ENCODE peak calls at places on chromosomes 11 and 22, in four cellular contexts. I is GM12878, K is H1, S is HCT116. A is an unnamed sample.

GRCh38 chr22:47152938-47153337 is 390.5 kb downstream of the TBC1D22A start:
- DNase-seq in K (no peak), S (no peak), I (no peak), A (no peak)

GRCh38 chr11:662689-663274 is 25.7 kb downstream of the DRD4 start:
- DNase-seq in K (peak), S (peak), I (no peak), A (peak)

GRCh38 chr22:47739616-47740015 is 977.2 kb downstream of the TBC1D22A start:
- DNase-seq in S (no peak), K (no peak), I (no peak), A (no peak)

GRCh38 chr11:114162719-114163123 is 103.2 kb downstream of the ZBTB16 start:
- DNase-seq in S (no peak), I (no peak), K (no peak), A (peak)

GRCh38 chr11:2445107-2445947 is 519 bp downstream of the KCNQ1 start:
- DNase-seq in I (no peak), S (no peak), K (no peak), A (no peak)

GRCh38 chr11:10490398-10491232 is 35.6 kb downstream of the AMPD3 start:
- DNase-seq in K (no peak), S (peak), I (no peak), A (no peak)

GRCh38 chr11:78040691-78041379 is 17.8 kb upstream of the KCTD14 start:
- DNase-seq in K (no peak), I (no peak), S (no peak), A (no peak)

GRCh38 chr11:56048480-56048879 is 21.0 kb downstream of the OR5AS1 start:
- DNase-seq in K (no peak), I (no peak), S (no peak), A (no peak)

GRCh38 chr11:68200639-68201038 is 12.5 kb downstream of the KMT5B start:
- DNase-seq in S (no peak), K (no peak), I (no peak), A (no peak)

GRCh38 chr11:29634248-29634647 is 382.6 kb downstream of the KCNA4 start:
- DNase-seq in K (no peak), S (no peak), I (no peak), A (no peak)

GRCh38 chr11:134843020-134843419 is 431.0 kb upstream of the B3GAT1 start:
- DNase-seq in I (no peak), S (no peak), K (peak), A (no peak)

GRCh38 chr11:93686812-93687211 is 25.3 kb downstream of the CEP295 start:
- DNase-seq in I (no peak), K (no peak), S (no peak), A (no peak)

GRCh38 chr11:63505857-63506528 is at the start of gene LGALS12:
- DNase-seq in S (no peak), I (no peak), K (no peak), A (no peak)

GRCh38 chr11:106988151-106988806 is 30.0 kb downstream of the GUCY1A2 start:
- DNase-seq in I (no peak), K (no peak), S (no peak), A (no peak)

GRCh38 chr11:130760515-130761125 is 155.7 kb downstream of the SNX19 start:
- DNase-seq in I (no peak), K (no peak), S (no peak), A (no peak)

GRCh38 chr11:11841121-11841604 is 609 bp upstream of the USP47 start:
- DNase-seq in S (peak), K (no peak), I (no peak), A (no peak)

GRCh38 chr11:76918941-76919386 is 58.2 kb downstream of the ACER3 start:
- DNase-seq in K (no peak), I (peak), S (peak), A (peak)

GRCh38 chr22:41511521-41511968 is 32.7 kb downstream of the POLR3H start:
- DNase-seq in I (no peak), K (no peak), S (no peak), A (no peak)

GRCh38 chr11:2374456-2375201 is 2.5 kb upstream of the CD81 start:
- DNase-seq in S (no peak), I (no peak), K (no peak), A (no peak)

GRCh38 chr11:13110929-13111812 is 102.1 kb downstream of the RASSF10 start:
- DNase-seq in I (no peak), K (no peak), S (no peak), A (no peak)

GRCh38 chr11:67482736-67483497 is at the start of gene AIP:
- DNase-seq in S (peak), K (peak), I (peak), A (peak)

GRCh38 chr11:45872513-45873356 is 12.7 kb upstream of the MAPK8IP1 start:
- DNase-seq in S (peak), K (peak), I (no peak), A (peak)

GRCh38 chr11:21514298-21514697 is 678.6 kb upstream of the ANO5 start:
- DNase-seq in K (no peak), S (no peak), I (no peak), A (peak)

GRCh38 chr11:34495724-34496377 is 17.7 kb downstream of the ELF5 start:
- DNase-seq in S (peak), K (no peak), I (no peak), A (no peak)

GRCh38 chr22:45534339-45535192 is 31.9 kb downstream of the FBLN1 start:
- DNase-seq in K (no peak), I (no peak), S (no peak), A (no peak)

GRCh38 chr22:22407061-22407460 is 101.5 kb downstream of the ZNF280B start:
- DNase-seq in S (no peak), I (no peak), K (no peak), A (no peak)

GRCh38 chr11:20536784-20537183 is 62.6 kb upstream of the SLC6A5 start:
- DNase-seq in S (no peak), I (no peak), K (no peak), A (no peak)

GRCh38 chr22:24265734-24266133 is 4.9 kb upstream of the SPECC1L start:
- DNase-seq in S (no peak), I (no peak), K (no peak), A (no peak)

GRCh38 chr11:35541621-35542375 is 16.4 kb upstream of the PAMR1 start:
- DNase-seq in K (no peak), S (no peak), I (no peak), A (no peak)
- TF ChIP-seq JUND in K (no peak), S (no peak), I (no peak), A (no peak)

GRCh38 chr22:37546436-37547248 is 13.6 kb upstream of the CDC42EP1 start:
- DNase-seq in K (no peak), I (no peak), S (no peak), A (no peak)
- TF ChIP-seq JUND in K (no peak), I (no peak), S (no peak), A (no peak)

DNA sequence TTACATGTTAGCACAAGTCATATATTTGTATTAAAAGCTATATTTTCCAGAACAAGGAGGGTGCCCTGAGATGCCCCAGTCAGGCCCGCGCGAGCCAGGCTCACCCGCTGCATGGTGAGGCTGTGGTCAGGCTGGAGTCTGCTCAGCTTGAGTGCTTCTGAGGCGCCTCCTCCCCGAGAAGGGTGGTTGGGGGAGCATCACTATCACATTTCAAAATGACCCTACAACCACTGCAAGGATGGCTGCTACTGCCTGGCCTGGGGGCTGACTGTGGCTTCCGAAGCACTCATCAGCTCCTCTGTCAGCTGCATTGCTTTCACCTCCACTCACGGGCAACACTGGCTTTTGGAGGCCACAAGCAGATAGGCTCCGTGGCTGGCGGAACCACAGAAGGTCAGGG is 77.1 kb downstream of the SCUBE1 start:
- DNase-seq in K (no peak), S (no peak), I (no peak), A (no peak)
- TF ChIP-seq JUND in K (no peak), S (no peak), I (no peak), A (no peak)

DNA sequence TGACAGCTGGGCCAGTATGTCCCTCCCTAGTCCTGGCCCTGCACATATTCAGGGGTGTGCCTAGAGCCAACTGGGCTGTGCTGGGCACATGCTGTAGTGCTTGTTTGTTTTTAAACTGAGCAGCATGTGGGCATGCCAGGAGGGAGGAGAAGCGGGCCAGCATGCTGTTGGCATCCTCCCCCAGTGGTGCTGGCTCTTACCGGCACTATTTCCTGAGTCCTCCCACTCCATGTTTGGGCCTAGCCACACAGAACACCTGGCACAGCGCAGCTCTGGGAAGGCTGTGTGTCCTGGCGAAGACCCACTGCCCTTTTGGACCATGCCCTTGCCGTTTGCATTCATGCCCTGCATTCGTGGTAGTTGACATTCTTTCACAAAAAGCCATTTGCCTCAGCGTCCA is 13.4 kb downstream of the DGCR8 start:
- DNase-seq in I (no peak), K (no peak), S (no peak), A (no peak)
- TF ChIP-seq JUND in I (no peak), K (no peak), S (no peak), A (no peak)

GRCh38 chr11:25793637-25794036 is 538.3 kb upstream of the ANO3 start:
- DNase-seq in K (no peak), S (no peak), I (no peak), A (no peak)
- TF ChIP-seq JUND in K (no peak), S (no peak), I (no peak), A (no peak)

DNA sequence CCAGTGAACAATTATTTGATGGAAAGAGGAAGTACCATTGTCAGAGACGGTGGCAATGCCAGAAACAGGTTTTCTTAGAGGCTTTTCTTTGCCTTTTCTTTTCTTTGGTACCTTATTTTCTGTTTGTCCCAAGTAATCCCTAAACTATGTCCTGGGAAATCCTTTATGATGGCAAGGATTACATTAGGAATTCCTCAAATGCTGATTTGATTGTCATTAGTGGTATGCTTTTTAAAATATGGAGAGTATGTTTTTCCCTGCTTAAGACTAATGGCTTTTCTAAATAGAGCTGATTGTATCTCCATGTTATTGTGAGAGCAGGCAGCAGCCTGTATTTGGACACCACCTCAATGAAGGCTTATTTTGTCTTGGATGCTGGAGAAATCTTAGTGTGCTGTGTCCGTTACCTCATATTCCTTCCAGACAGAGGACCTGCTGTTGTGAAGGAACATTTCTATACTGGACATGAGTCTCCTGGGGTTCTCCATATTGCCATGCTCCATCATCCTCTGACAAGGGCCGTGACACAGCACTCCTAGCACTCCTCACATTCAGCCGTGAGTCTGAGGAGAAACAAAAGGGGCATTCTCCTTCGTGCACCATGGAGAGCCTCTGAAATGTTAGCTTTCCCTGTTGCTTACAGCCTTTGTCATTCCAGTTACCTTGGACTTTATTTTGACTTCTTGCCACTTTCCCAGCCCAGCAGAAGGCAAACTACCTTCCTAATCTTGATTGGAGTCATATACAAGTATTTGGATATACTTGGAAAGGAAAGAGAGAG is 29.4 kb upstream of the TECTA start:
- DNase-seq in I (no peak), S (no peak), K (no peak), A (no peak)
- TF ChIP-seq JUND in I (no peak), S (no peak), K (no peak), A (no peak)

DNA sequence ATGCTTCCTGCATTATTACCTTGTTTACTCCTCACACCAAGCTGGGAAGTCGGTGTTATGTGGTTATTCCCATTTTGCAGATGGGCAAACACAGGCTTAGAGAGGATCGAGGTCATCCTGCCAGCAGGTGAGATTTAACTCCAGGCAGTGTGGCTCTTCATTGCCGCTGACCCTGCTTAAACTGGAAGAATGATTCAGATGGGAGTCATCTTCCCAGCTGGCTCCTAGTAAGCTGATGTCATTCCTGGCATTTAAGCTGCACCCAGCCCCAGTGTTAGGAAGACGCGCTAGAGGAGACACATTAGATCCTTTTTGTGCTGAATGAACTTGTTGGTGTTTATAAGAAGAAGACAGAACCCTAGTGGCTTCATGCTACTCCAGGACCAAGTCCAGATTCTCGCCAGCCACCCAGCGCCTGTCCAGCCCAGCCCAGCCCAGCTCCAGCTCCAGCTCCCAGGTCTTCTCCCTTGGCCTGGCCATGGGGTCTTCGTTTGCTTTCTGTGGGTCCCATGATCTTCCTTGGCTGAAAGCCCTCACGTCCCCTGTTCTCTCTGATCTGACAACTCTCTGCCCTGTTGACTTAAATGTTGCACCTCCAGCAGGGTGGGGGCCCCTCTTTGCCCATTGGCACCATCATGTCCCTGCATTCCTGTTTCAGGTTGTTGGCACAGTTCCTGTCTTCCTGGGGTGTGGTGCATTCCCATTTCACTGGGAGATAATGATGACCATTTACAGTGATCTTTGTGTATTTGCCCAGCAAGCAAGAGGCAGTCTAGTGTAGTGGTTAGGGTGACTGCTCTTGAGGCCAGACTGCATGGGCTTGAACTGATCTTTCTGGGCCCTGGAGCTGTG is 13.6 kb downstream of the PARVB start:
- DNase-seq in K (no peak), S (peak), I (no peak), A (no peak)
- TF ChIP-seq JUND in K (no peak), S (peak), I (no peak), A (no peak)

DNA sequence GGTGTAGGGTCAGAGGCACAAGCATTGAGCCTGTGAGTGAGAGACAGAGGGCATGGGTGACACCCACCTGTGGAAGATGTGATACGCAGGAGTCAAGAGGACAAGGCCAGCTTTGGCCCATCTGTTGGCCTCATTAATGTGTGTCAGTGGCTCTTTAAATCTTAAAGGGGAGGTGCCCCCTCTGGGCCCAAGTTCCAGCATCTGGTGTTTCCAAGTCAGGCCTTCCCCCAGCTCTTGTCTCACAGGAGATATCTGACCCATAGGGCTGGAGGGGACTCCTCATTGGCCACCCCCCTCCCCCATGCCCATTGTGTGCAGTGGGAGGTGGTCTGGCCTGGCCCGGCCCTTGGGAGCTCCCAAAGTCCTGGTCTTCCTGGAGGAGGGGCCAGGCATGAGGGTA is 8.9 kb downstream of the KCNK7 start:
- DNase-seq in I (no peak), S (no peak), K (no peak), A (no peak)
- TF ChIP-seq JUND in I (no peak), S (no peak), K (no peak), A (no peak)